ENCODE peak calls at places on chromosomes 2 and 18, in seven cellular contexts. G is stomach, T is GM23338, U is prostate gland, V is GM12878, Q is Panc1, F is spleen. B is an unnamed sample.

GRCh38 chr18:63336366-63337099 is 17.0 kb upstream of the BCL2 start:
- DNase-seq in G (no peak), T (no peak), U (no peak), V (no peak), Q (no peak), F (no peak), B (no peak)

GRCh38 chr2:6909431-6910385 is 7.5 kb upstream of the RNF144A start:
- DNase-seq in G (no peak), T (no peak), U (no peak), V (peak), Q (no peak), F (no peak), B (no peak)

GRCh38 chr2:56390644-56391043 is 206.9 kb downstream of the CCDC85A start:
- DNase-seq in G (no peak), T (no peak), U (no peak), V (no peak), Q (no peak), F (no peak), B (no peak)

GRCh38 chr18:49045585-49045984 is 94.8 kb upstream of the SMAD7 start:
- DNase-seq in G (no peak), T (peak), U (no peak), V (no peak), Q (no peak), F (no peak), B (no peak)

GRCh38 chr2:96501471-96501874 is 3.7 kb downstream of the NEURL3 start:
- DNase-seq in G (no peak), T (no peak), U (no peak), V (peak), Q (no peak), F (peak), B (no peak)

GRCh38 chr18:44901283-44901682 is 220.6 kb downstream of the SETBP1 start:
- DNase-seq in G (no peak), T (peak), U (no peak), V (no peak), Q (no peak), F (no peak), B (no peak)

GRCh38 chr2:38184964-38185603 is 109.1 kb upstream of the CYP1B1 start:
- DNase-seq in G (no peak), T (no peak), U (no peak), V (peak), Q (no peak), F (no peak), B (no peak)

GRCh38 chr2:69298261-69298660 is 88.8 kb downstream of the GFPT1 start:
- DNase-seq in G (no peak), T (no peak), U (no peak), V (no peak), Q (peak), F (no peak), B (no peak)

GRCh38 chr18:36412778-36413177 is 115.3 kb downstream of the FHOD3 start:
- DNase-seq in G (no peak), T (peak), U (no peak), V (no peak), Q (no peak), F (no peak), B (no peak)

GRCh38 chr18:61883547-61883946 is 9.3 kb downstream of the RNF152 start:
- DNase-seq in G (no peak), T (no peak), U (no peak), V (no peak), Q (no peak), F (no peak), B (no peak)

GRCh38 chr2:214837466-214837865 is 28.0 kb upstream of the BARD1 start:
- DNase-seq in G (no peak), T (peak), U (no peak), V (no peak), Q (no peak), F (no peak), B (no peak)

GRCh38 chr2:86046985-86047384 is 58.7 kb downstream of the POLR1A start:
- DNase-seq in G (no peak), T (no peak), U (peak), V (no peak), Q (no peak), F (no peak), B (peak)

GRCh38 chr2:10194021-10194820 is 71.7 kb downstream of the RRM2 start:
- DNase-seq in G (no peak), T (no peak), U (no peak), V (no peak), Q (no peak), F (no peak), B (no peak)

GRCh38 chr2:235046561-235046960 is 94.7 kb downstream of the SH3BP4 start:
- DNase-seq in G (no peak), T (no peak), U (no peak), V (no peak), Q (no peak), F (no peak), B (no peak)

GRCh38 chr2:105912081-105912480 is 167.4 kb downstream of the NCK2 start:
- DNase-seq in G (no peak), T (no peak), U (no peak), V (no peak), Q (no peak), F (no peak), B (no peak)

GRCh38 chr2:30404354-30405265 is 42.4 kb upstream of the LCLAT1 start:
- DNase-seq in G (no peak), T (peak), U (no peak), V (no peak), Q (no peak), F (no peak), B (no peak)

GRCh38 chr2:150485114-150485870 is 2.2 kb downstream of the RND3 start:
- DNase-seq in G (peak), T (peak), U (peak), V (no peak), Q (no peak), F (peak), B (peak)

GRCh38 chr2:85430780-85431601 is 12.5 kb downstream of the SH2D6 start:
- DNase-seq in G (no peak), T (peak), U (no peak), V (no peak), Q (no peak), F (no peak), B (no peak)

GRCh38 chr2:131153529-131153928 is 48.4 kb downstream of the PLEKHB2 start:
- DNase-seq in G (no peak), T (no peak), U (no peak), V (no peak), Q (no peak), F (no peak), B (no peak)

GRCh38 chr18:48922801-48923730 is 27.7 kb downstream of the SMAD7 start:
- DNase-seq in G (peak), T (peak), U (peak), V (no peak), Q (no peak), F (peak), B (peak)

GRCh38 chr18:23528580-23529472 is 25.5 kb downstream of the RMC1 start:
- DNase-seq in G (no peak), T (no peak), U (no peak), V (no peak), Q (no peak), F (no peak), B (peak)

GRCh38 chr2:145170787-145171186 is 650.9 kb upstream of the ZEB2 start:
- DNase-seq in G (no peak), T (no peak), U (no peak), V (no peak), Q (no peak), F (no peak), B (no peak)

GRCh38 chr2:229071292-229071976 is 199.7 kb downstream of the PID1 start:
- DNase-seq in G (no peak), T (no peak), U (no peak), V (no peak), Q (no peak), F (no peak), B (no peak)

GRCh38 chr2:234792566-234792965 is 159.3 kb upstream of the SH3BP4 start:
- DNase-seq in G (no peak), T (peak), U (no peak), V (no peak), Q (no peak), F (no peak), B (no peak)

GRCh38 chr2:74564222-74564621 is 9.7 kb downstream of the DOK1 start:
- DNase-seq in G (no peak), T (no peak), U (no peak), V (no peak), Q (no peak), F (no peak), B (no peak)

GRCh38 chr2:232230557-232230956 is 148.0 kb upstream of the ALPP start:
- DNase-seq in G (peak), T (peak), U (no peak), V (no peak), Q (no peak), F (no peak), B (no peak)

GRCh38 chr2:165018207-165018606 is 62.9 kb upstream of the SLC38A11 start:
- DNase-seq in G (no peak), T (peak), U (no peak), V (no peak), Q (no peak), F (no peak), B (no peak)

GRCh38 chr2:232386740-232387450 is 8.3 kb downstream of the ALPP start:
- DNase-seq in G (no peak), T (peak), U (no peak), V (no peak), Q (no peak), F (no peak), B (no peak)

GRCh38 chr2:75810931-75811330 is 100.2 kb upstream of the GCFC2 start:
- DNase-seq in G (no peak), T (no peak), U (no peak), V (no peak), Q (no peak), F (no peak), B (no peak)

GRCh38 chr2:45028276-45028675 is 19.0 kb upstream of the SIX2 start:
- DNase-seq in G (no peak), T (no peak), U (no peak), V (no peak), Q (no peak), F (no peak), B (no peak)

GRCh38 chr2:195009202-195009601 is 647.8 kb upstream of the SLC39A10 start:
- DNase-seq in G (no peak), T (no peak), U (no peak), V (no peak), Q (no peak), F (no peak), B (no peak)

GRCh38 chr2:10452334-10452733 is 4.2 kb upstream of the ODC1 start:
- DNase-seq in G (peak), T (no peak), U (peak), V (no peak), Q (no peak), F (no peak), B (peak)

GRCh38 chr2:207103132-207103531 is 62.6 kb downstream of the KLF7 start:
- DNase-seq in G (no peak), T (peak), U (no peak), V (no peak), Q (no peak), F (no peak), B (no peak)

GRCh38 chr2:88199912-88200682 is 30.0 kb downstream of the THNSL2 start:
- DNase-seq in G (peak), T (peak), U (no peak), V (no peak), Q (no peak), F (peak), B (no peak)

GRCh38 chr2:205759286-205759685 is 77.0 kb downstream of the NRP2 start:
- DNase-seq in G (no peak), T (no peak), U (no peak), V (no peak), Q (no peak), F (no peak), B (peak)
- TF ChIP-seq POLR2AphosphoS5 in G (no peak), T (no peak), U (no peak), V (no peak), Q (no peak), F (no peak), B (no peak)

DNA sequence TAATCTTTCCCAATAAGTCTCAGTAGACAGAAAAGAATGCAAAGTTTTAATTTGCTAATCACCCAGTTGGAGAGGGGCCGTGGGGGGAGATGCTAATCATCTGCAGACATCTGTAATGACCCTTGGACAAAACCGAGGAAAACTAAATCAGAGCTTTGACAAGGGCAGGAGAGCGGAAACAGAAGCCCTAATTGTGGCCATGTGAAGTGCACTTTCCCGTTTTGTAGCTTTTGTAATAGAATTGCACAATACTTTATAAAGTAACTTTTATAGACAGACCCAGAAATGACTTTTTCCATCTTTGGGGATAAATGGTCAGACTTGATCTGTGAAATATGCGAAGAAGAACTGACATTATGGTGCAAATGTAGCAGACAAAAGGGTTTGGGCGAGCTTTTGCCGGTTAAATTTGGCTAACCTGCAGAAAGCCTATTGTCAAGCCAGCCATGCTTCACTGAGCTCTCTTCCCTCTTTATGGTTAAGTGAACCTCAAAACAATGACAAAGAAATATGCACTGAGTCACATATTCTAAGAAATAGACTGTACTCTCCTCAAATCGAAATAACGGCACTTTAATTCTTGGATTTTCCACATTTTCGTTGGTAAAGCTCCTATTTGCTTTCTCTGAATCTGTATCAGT is 980.1 kb upstream of the POU3F3 start:
- DNase-seq in G (no peak), T (no peak), U (no peak), V (no peak), Q (no peak), F (no peak), B (no peak)
- H3K4me3 ChIP-seq in G (no peak), T (peak), U (no peak), V (no peak), Q (no peak), F (no peak), B (no peak)

DNA sequence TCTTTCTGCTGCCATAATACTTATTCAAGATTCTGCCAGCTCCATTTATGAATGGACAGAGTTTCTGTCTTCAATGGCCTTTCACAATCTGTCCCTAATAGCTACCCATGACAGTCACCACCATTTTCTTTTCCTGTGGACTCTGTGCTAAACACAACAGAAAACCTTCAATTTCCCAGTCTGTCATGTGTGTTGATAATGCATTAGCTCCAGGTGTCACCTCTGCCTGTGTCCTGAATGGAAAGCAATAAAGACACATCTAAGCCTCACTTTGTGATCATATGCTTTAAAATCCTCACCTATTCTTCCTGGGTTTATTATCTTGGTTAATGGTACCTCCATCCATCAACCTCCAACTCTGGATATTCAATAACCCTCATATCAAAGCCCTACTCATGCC is 772.2 kb downstream of the DCDC2C start:
- DNase-seq in G (no peak), T (no peak), U (no peak), V (no peak), Q (no peak), F (no peak), B (no peak)
- TF ChIP-seq POLR2AphosphoS5 in G (no peak), T (no peak), U (no peak), V (no peak), Q (no peak), F (no peak), B (no peak)

GRCh38 chr18:57805117-57805516 is 2.0 kb upstream of the ATP8B1 start:
- DNase-seq in G (no peak), T (no peak), U (no peak), V (no peak), Q (no peak), F (no peak), B (no peak)

GRCh38 chr18:57803119-57803969 is at the start of gene ATP8B1:
- DNase-seq in G (peak), T (peak), U (peak), V (no peak), Q (no peak), F (peak), B (peak)

GRCh38 chr18:57802166-57802868 is 798 bp downstream of the ATP8B1 start:
- DNase-seq in G (no peak), T (peak), U (no peak), V (no peak), Q (no peak), F (peak), B (no peak)

GRCh38 chr18:57801379-57802165 is 1.5 kb downstream of the ATP8B1 start:
- DNase-seq in G (peak), T (peak), U (no peak), V (no peak), Q (no peak), F (no peak), B (no peak)

DNA sequence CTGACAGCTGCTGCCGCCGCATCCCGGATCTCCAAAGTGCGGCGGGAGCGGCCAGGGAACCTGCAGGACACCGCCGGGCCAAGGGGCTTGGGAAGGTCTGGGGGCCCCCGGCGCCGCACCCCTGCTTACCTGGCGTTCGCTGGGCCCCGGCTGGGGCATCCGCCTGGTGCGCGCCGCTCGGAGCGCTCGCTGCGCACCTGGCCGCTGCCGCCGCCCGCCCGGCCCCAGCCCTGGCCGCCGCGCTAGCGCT is 321 bp downstream of the ATP8B1 start:
- DNase-seq in G (no peak), T (no peak), U (no peak), V (no peak), Q (no peak), F (peak), B (no peak)
- H3K4me3 ChIP-seq in G (peak), T (peak), U (peak), V (no peak), Q (peak), F (peak), B (peak)

GRCh38 chr2:189300917-189301316 is 121.4 kb upstream of the COL5A2 start:
- DNase-seq in G (no peak), T (no peak), U (no peak), V (no peak), Q (no peak), F (no peak), B (no peak)
- TF ChIP-seq POLR2AphosphoS5 in G (no peak), T (no peak), U (no peak), V (no peak), Q (no peak), F (no peak), B (no peak)

GRCh38 chr2:110115291-110116032 is at the start of gene MALL:
- DNase-seq in G (peak), T (peak), U (peak), V (no peak), Q (no peak), F (no peak), B (no peak)
- H3K4me3 ChIP-seq in G (peak), T (peak), U (peak), V (no peak), Q (peak), F (peak), B (peak)

GRCh38 chr2:100106460-100106859 is 35.9 kb downstream of the AFF3 start:
- DNase-seq in G (peak), T (peak), U (peak), V (no peak), Q (no peak), F (no peak), B (peak)
- TF ChIP-seq POLR2AphosphoS5 in G (no peak), T (no peak), U (peak), V (no peak), Q (no peak), F (no peak), B (peak)

B was measured in sigmoid colon.